ENCODE peak calls at places on chromosome 11, in ten cellular contexts. U is NCI-H345; I is activated CD4-positive, alpha-beta T cell treated with anti-CD3 and anti-CD28 coated beads for 48 hours; K is stimulated activated CD4-positive, alpha-beta T cell treated with anti-CD3 and anti-CD28 coated beads, Interleukin-15, amount 100 ng/mL, for 1 hour; A is stimulated activated naive CD4-positive, alpha-beta T cell treated with Interleukin-2 at 50 U/mL for 16 hours; V is tibial artery; G is kidney; T is GF-D8; C is AG10803; F is HT1080. H is an unnamed sample.
A peak's percentile ranks its signal among the peaks of the same experiment; 100 is the strongest.

GRCh38 chr11:117058761-117059233 is 39.4 kb downstream of the SIK3 start:
- DNase-seq in U (no peak), I (no peak), K (no peak), A (no peak), V (no peak), G (no peak), T (no peak), C (peak; percentile 86), F (peak; percentile 74), H (no peak)

GRCh38 chr11:14422052-14422813 is 63.2 kb upstream of the RRAS2 start:
- DNase-seq in U (peak; percentile 92), I (peak; percentile 6), K (no peak), A (no peak), V (peak; percentile 80), G (peak; percentile 96), T (no peak), C (peak; percentile 100), F (peak; percentile 99), H (no peak)

GRCh38 chr11:1947592-1948237 is 583 bp downstream of the MRPL23 start:
- DNase-seq in U (no peak), I (no peak), K (no peak), A (no peak), V (no peak), G (no peak), T (no peak), C (no peak), F (no peak), H (no peak)

GRCh38 chr11:35796542-35796941 is 134.0 kb downstream of the TRIM44 start:
- DNase-seq in U (no peak), I (no peak), K (no peak), A (no peak), V (no peak), G (no peak), T (no peak), C (no peak), F (peak; percentile 92), H (no peak)

GRCh38 chr11:75491465-75491864 is 34.3 kb downstream of the GDPD5 start:
- DNase-seq in U (no peak), I (no peak), K (no peak), A (no peak), V (no peak), G (no peak), T (no peak), C (no peak), F (no peak), H (no peak)

GRCh38 chr11:65529475-65530156 is 4.7 kb downstream of the SCYL1 start:
- DNase-seq in U (no peak), I (no peak), K (no peak), A (no peak), V (no peak), G (no peak), T (no peak), C (no peak), F (no peak), H (no peak)

GRCh38 chr11:65822760-65823528 is 10.8 kb upstream of the SNX32 start:
- DNase-seq in U (no peak), I (no peak), K (no peak), A (no peak), V (no peak), G (no peak), T (no peak), C (no peak), F (no peak), H (no peak)

GRCh38 chr11:80349986-80350385 is 909.2 kb upstream of the TENM4 start:
- DNase-seq in U (no peak), I (no peak), K (no peak), A (no peak), V (no peak), G (no peak), T (no peak), C (no peak), F (no peak), H (no peak)

GRCh38 chr11:63564056-63564784 is 1.0 kb upstream of the PLAAT2 start:
- DNase-seq in U (peak; percentile 5), I (peak; percentile 40), K (no peak), A (no peak), V (no peak), G (peak; percentile 90), T (no peak), C (no peak), F (no peak), H (peak; percentile 66)

GRCh38 chr11:124745835-124746620 is 6.0 kb downstream of the VSIG2 start:
- DNase-seq in U (no peak), I (peak; percentile 64), K (no peak), A (peak; percentile 11), V (no peak), G (peak; percentile 85), T (no peak), C (no peak), F (no peak), H (no peak)

GRCh38 chr11:6655020-6655789 is 404 bp downstream of the DCHS1 start:
- DNase-seq in U (peak; percentile 22), I (peak; percentile 43), K (no peak), A (peak; percentile 36), V (peak; percentile 53), G (peak; percentile 78), T (no peak), C (peak; percentile 15), F (no peak), H (no peak)

GRCh38 chr11:125568970-125569912 is at the start of gene EI24:
- DNase-seq in U (peak; percentile 93), I (peak; percentile 94), K (peak; percentile 85), A (peak; percentile 89), V (peak; percentile 89), G (peak; percentile 96), T (peak; percentile 94), C (peak; percentile 91), F (peak; percentile 93), H (peak; percentile 89)

GRCh38 chr11:70485326-70486025 is 87.1 kb downstream of the CTTN start:
- DNase-seq in U (no peak), I (no peak), K (no peak), A (no peak), V (no peak), G (no peak), T (no peak), C (no peak), F (no peak), H (no peak)

GRCh38 chr11:76251576-76251975 is 45.3 kb upstream of the WNT11 start:
- DNase-seq in U (no peak), I (no peak), K (no peak), A (no peak), V (no peak), G (no peak), T (peak; percentile 57), C (peak; percentile 55), F (no peak), H (no peak)

GRCh38 chr11:35725880-35726279 is 63.3 kb downstream of the TRIM44 start:
- DNase-seq in U (no peak), I (no peak), K (no peak), A (no peak), V (no peak), G (no peak), T (no peak), C (peak; percentile 46), F (peak; percentile 78), H (no peak)

GRCh38 chr11:119933164-119933563 is 204.2 kb upstream of the NECTIN1 start:
- DNase-seq in U (no peak), I (no peak), K (no peak), A (no peak), V (no peak), G (no peak), T (no peak), C (no peak), F (no peak), H (no peak)

GRCh38 chr11:95625164-95626017 is 164.2 kb downstream of the FAM76B start:
- DNase-seq in U (no peak), I (peak; percentile 5), K (no peak), A (no peak), V (no peak), G (no peak), T (no peak), C (no peak), F (no peak), H (no peak)

GRCh38 chr11:65432133-65432650 is 9.6 kb downstream of the NEAT1 start:
- DNase-seq in U (no peak), I (no peak), K (no peak), A (no peak), V (no peak), G (no peak), T (no peak), C (peak; percentile 13), F (no peak), H (no peak)

GRCh38 chr11:394034-394857 is at the start of gene PKP3:
- DNase-seq in U (no peak), I (no peak), K (no peak), A (no peak), V (no peak), G (no peak), T (no peak), C (peak; percentile 26), F (peak; percentile 76), H (no peak)

GRCh38 chr11:120974980-120975379 is 48.9 kb upstream of the TBCEL start:
- DNase-seq in U (no peak), I (no peak), K (no peak), A (no peak), V (no peak), G (no peak), T (no peak), C (no peak), F (peak; percentile 51), H (no peak)

GRCh38 chr11:64369440-64370135 is 10.6 kb downstream of the RPS6KA4 start:
- DNase-seq in U (no peak), I (no peak), K (no peak), A (no peak), V (no peak), G (no peak), T (no peak), C (no peak), F (no peak), H (no peak)

GRCh38 chr11:9594267-9595046 is 21.0 kb downstream of the WEE1 start:
- DNase-seq in U (no peak), I (no peak), K (no peak), A (no peak), V (no peak), G (no peak), T (no peak), C (peak; percentile 40), F (no peak), H (no peak)

GRCh38 chr11:77695417-77695816 is 57.8 kb upstream of the CLNS1A start:
- DNase-seq in U (no peak), I (no peak), K (no peak), A (no peak), V (no peak), G (no peak), T (no peak), C (no peak), F (no peak), H (no peak)

H was measured in T-helper 2 cell treated with Interferon-gamma antibody and Interleukin-4, amounts not matched to agents 5 μg/mL and 100 μg/mL, for 36 hours.